ENCODE peak calls at places on chromosomes 3 and 15, in ten cellular contexts. R is body of pancreas, N is HCT116, I is adrenal gland, U is right lobe of liver, L is transverse colon, W is H1, Q is uterus, X is testis, F is heart left ventricle. C is an unnamed sample.

GRCh38 chr15:38304486-38304885 is 51.9 kb downstream of the SPRED1 start:
- DNase-seq in W (no peak), U (no peak), N (no peak), X (no peak), F (no peak), R (no peak), Q (no peak), L (no peak), I (no peak), C (no peak)

GRCh38 chr3:102206506-102207145 is 228.2 kb upstream of the ZPLD1 start:
- DNase-seq in U (no peak), W (no peak), F (peak; percentile 55), I (peak; percentile 68), X (peak; percentile 51), R (peak; percentile 69), N (no peak), Q (peak; percentile 83), L (peak; percentile 68), C (no peak)

GRCh38 chr3:49785565-49786356 is 581 bp downstream of the IP6K1 start:
- DNase-seq in N (no peak), X (peak; percentile 64), R (peak; percentile 49), U (no peak), Q (no peak), W (no peak), F (no peak), I (peak; percentile 71), L (peak; percentile 47), C (no peak)

GRCh38 chr15:86327230-86327865 is 247.7 kb downstream of the AGBL1 start:
- DNase-seq in Q (no peak), L (no peak), I (no peak), R (no peak), F (no peak), U (no peak), W (no peak), N (no peak), X (no peak), C (no peak)

GRCh38 chr3:59040902-59041301 is 8.9 kb downstream of the CFAP20DC start:
- DNase-seq in W (no peak), U (no peak), N (no peak), Q (no peak), L (no peak), F (no peak), R (no peak), I (no peak), X (no peak), C (no peak)

GRCh38 chr15:57580866-57581265 is 10.8 kb upstream of the MYZAP start:
- DNase-seq in I (no peak), N (no peak), R (peak; percentile 65), L (peak; percentile 60), W (no peak), F (no peak), Q (no peak), X (no peak), U (no peak), C (no peak)

GRCh38 chr3:80606073-80606472 is 838.3 kb upstream of the ROBO1 start:
- DNase-seq in N (no peak), W (no peak), X (no peak), L (no peak), I (no peak), R (no peak), U (no peak), Q (no peak), F (no peak), C (no peak)

GRCh38 chr3:129593230-129593594 is 13.3 kb downstream of the PLXND1 start:
- DNase-seq in Q (no peak), R (no peak), U (no peak), L (no peak), W (no peak), X (no peak), N (no peak), I (no peak), F (no peak), C (no peak)

GRCh38 chr15:43168192-43169107 is 16.8 kb upstream of the CCNDBP1 start:
- DNase-seq in F (peak; percentile 29), L (no peak), X (no peak), U (no peak), W (no peak), R (peak; percentile 14), Q (no peak), N (no peak), I (no peak), C (no peak)

GRCh38 chr15:83067638-83067962 is 548 bp upstream of the BTBD1 start:
- DNase-seq in F (no peak), W (no peak), L (no peak), N (no peak), U (peak; percentile 56), R (no peak), I (no peak), Q (no peak), X (no peak), C (no peak)

GRCh38 chr3:53689681-53690080 is 156.5 kb downstream of the CHDH start:
- DNase-seq in R (no peak), U (no peak), I (no peak), X (no peak), F (no peak), W (no peak), L (no peak), Q (no peak), N (no peak), C (no peak)

GRCh38 chr3:188019761-188020160 is 134.2 kb upstream of the LPP start:
- DNase-seq in X (no peak), I (no peak), U (no peak), F (no peak), W (no peak), Q (no peak), R (no peak), L (no peak), N (no peak), C (no peak)

DNA sequence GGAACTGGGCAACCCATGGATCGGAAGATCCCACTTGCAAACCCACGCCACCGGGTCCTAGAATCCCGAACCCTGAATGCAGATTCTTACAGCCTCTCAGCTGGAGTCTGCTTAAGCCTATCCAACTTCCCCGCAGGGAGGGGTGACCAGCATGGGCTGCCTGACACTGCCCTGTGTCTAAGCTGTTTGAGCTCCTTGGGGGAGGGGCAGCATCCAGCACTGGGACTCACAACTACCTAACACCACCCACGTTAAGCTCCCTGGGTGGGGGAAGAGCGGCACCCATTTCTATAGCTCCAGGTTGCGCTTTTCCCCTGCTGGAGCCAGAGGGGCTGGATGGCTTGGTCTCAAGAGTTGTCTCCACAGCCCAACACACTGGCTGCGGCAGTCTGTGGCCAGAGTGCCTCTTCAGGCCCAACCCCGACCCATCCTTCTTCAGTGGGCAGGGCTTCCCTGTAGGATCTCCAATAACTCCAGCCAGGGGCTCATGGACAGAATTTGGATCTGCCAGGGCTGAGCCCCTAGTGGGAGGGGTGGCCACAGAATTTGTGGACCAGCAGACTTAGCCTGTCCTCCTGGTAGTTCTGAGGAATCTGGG is 649.2 kb downstream of the TUSC7 start:
- DNase-seq in L (no peak), F (no peak), W (no peak), Q (no peak), I (no peak), N (no peak), R (no peak), U (no peak), X (no peak), C (no peak)
- H3K4me3 ChIP-seq in L (no peak overlapping the region), F (no peak overlapping the region), W (no peak overlapping the region), Q (no peak overlapping the region), I (no peak overlapping the region), N (no peak overlapping the region), R (no peak overlapping the region), U (no peak overlapping the region), X (peak overlapping the region; percentile 18), C (no peak overlapping the region)

DNA sequence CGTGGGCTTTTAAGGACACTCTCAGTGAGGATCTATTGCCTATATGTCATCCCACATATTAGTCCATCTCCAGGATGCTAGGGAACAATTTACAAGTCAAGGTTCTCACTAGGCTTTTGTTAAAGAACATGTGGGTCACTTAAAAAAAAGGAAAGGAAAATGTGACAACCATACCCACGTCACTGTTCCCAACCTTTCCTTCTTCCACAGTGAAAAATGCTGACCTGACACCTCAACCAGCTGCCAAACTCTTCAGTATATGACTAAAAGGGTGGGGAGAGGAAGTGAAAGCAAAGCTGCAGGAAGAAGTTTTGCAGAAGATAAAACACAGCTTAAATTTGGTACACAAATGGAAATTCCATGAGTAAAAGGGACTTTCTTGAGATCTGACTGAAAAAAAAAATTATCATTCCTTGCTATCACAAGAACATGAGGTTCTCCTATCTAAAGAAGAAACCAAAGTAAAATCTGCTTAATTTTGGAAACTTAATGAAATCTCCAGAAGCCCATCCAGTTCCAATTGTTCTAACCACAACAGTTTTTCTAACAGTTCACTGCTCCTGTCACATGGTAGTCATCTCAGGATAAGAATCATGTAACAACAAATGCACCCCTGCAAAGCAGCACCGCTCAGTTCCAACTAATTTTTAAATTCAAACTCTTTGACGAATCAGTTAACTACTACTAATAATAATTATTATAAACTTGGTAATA is 117.0 kb upstream of the TSPAN3 start:
- DNase-seq in U (no peak), W (no peak), I (peak; percentile 76), L (peak; percentile 18), N (no peak), R (peak; percentile 70), F (peak; percentile 71), Q (no peak), X (peak; percentile 26), C (no peak)
- TF ChIP-seq POLR2A in U (no peak), W (no peak), I (no peak), L (no peak), N (no peak), R (no peak), F (no peak), Q (peak; percentile 7), X (no peak), C (no peak)

DNA sequence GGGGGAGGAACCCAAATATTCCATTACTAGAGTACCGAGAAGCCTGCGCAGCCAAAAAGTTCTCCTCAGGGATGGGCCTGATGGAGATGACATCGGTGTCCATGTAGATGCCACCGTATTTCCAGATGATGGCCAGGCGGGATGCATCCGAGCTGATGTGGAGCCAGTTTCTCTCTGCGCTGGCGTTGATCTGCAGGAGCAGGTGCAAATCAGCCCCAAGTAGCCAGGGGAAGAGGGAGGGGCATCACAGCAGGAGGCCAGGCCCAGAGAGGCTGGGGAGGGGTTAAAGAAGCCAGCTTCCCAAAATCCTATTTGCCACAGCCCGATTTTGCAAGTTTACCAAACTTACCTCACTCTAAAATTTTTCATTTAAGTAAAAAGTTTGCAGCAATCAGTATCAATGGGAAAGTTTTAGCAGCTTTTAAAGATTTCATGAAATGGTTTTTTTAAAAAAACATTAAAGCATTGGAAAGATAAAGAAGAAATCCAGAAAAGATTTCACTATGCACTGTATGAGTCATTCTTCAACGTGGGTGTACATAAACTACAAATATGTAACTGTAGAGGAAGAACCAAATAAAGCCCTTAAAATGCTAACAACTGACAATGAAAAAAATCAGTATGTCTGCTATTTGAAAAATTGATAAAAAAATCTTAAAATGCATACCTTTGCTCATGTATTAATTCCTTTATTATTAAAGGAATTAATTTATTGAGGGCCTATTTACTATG is 7.3 kb downstream of the A4GNT start:
- DNase-seq in X (no peak), R (no peak), U (no peak), Q (no peak), N (no peak), L (no peak), F (no peak), W (no peak), I (no peak), C (no peak)
- H3K27ac ChIP-seq in X (no peak overlapping the region), R (peak overlapping the region; percentile 50), U (no peak overlapping the region), Q (peak overlapping the region; percentile 45), N (no peak overlapping the region), L (no peak overlapping the region), F (no peak overlapping the region), W (no peak overlapping the region), I (peak overlapping the region; percentile 43), C (no peak overlapping the region)

DNA sequence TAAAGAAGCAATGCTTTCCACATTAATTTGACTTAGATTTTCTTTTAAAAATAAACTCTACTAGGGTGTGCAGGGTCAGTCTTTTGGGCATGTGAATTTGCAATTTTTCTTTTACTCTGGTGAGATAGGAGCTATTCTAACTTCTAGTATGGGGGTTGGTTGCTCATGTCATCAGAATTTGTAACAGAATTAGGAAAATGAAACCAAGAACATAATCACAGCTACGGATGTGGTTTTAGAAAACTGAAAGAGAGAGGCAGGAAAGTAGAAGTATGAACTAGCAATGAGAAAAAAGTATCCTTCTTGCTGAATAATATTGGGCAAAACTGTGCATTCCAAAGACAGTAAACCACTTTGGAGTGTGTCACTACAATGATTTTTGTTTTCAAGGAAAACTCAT is 43.4 kb downstream of the ADPGK start:
- DNase-seq in U (no peak), F (no peak), W (no peak), X (no peak), N (no peak), R (no peak), I (no peak), L (no peak), Q (no peak), C (no peak)
- H3K4me3 ChIP-seq in U (no peak overlapping the region), F (no peak overlapping the region), W (no peak overlapping the region), X (no peak overlapping the region), N (no peak overlapping the region), R (no peak overlapping the region), I (no peak overlapping the region), L (no peak overlapping the region), Q (no peak overlapping the region), C (no peak overlapping the region)